ENCODE peak calls at places on chromosomes 13 and 19, in seven cellular contexts. One of them, this sample, is unnamed. For H3K4me1, the result is how much of the 10 kb centered on the place peaks cover.

GRCh38 chr19:47561440-47562045 is 11.4 kb downstream of the ZNF541 start:
- DNase-seq in stomach: no peak
- DNase-seq in upper lobe of left lung: no peak
- DNase-seq in neural progenitor cell: no peak
- DNase-seq in aorta: no peak
- DNase-seq in neuronal stem cell: no peak
- DNase-seq in right lobe of liver: no peak
- DNase-seq in this sample: no peak

GRCh38 chr19:16949496-16950023 is 60.8 kb downstream of the F2RL3 start:
- DNase-seq in upper lobe of left lung: peak
- DNase-seq in neuronal stem cell: no peak
- DNase-seq in aorta: no peak
- DNase-seq in neural progenitor cell: no peak
- DNase-seq in stomach: no peak
- DNase-seq in right lobe of liver: no peak
- DNase-seq in this sample: no peak

GRCh38 chr19:50460161-50460765 is 16.0 kb upstream of the EMC10 start:
- DNase-seq in right lobe of liver: no peak
- DNase-seq in stomach: no peak
- DNase-seq in aorta: no peak
- DNase-seq in upper lobe of left lung: no peak
- DNase-seq in neural progenitor cell: no peak
- DNase-seq in neuronal stem cell: no peak
- DNase-seq in this sample: peak

GRCh38 chr13:50365683-50366391 is 350.6 kb downstream of the KCNRG start:
- DNase-seq in right lobe of liver: no peak
- DNase-seq in neuronal stem cell: no peak
- DNase-seq in aorta: no peak
- DNase-seq in stomach: no peak
- DNase-seq in neural progenitor cell: no peak
- DNase-seq in upper lobe of left lung: peak
- DNase-seq in this sample: no peak

GRCh38 chr13:27266937-27267336 is 3.7 kb upstream of the RASL11A start:
- DNase-seq in right lobe of liver: no peak
- DNase-seq in upper lobe of left lung: no peak
- DNase-seq in stomach: no peak
- DNase-seq in aorta: no peak
- DNase-seq in neural progenitor cell: no peak
- DNase-seq in neuronal stem cell: no peak
- DNase-seq in this sample: no peak

GRCh38 chr19:1310853-1311180 is 25.1 kb downstream of the EFNA2 start:
- DNase-seq in neural progenitor cell: peak
- DNase-seq in aorta: no peak
- DNase-seq in right lobe of liver: no peak
- DNase-seq in stomach: no peak
- DNase-seq in neuronal stem cell: no peak
- DNase-seq in upper lobe of left lung: no peak
- DNase-seq in this sample: no peak

GRCh38 chr13:32638739-32639138 is 52.5 kb downstream of the PDS5B start:
- DNase-seq in neuronal stem cell: no peak
- DNase-seq in upper lobe of left lung: no peak
- DNase-seq in neural progenitor cell: no peak
- DNase-seq in stomach: no peak
- DNase-seq in aorta: no peak
- DNase-seq in right lobe of liver: no peak
- DNase-seq in this sample: no peak

GRCh38 chr13:77692746-77693448 is 4.6 kb upstream of the SLAIN1 start:
- DNase-seq in neural progenitor cell: no peak
- DNase-seq in aorta: no peak
- DNase-seq in upper lobe of left lung: no peak
- DNase-seq in neuronal stem cell: no peak
- DNase-seq in stomach: no peak
- DNase-seq in right lobe of liver: no peak
- DNase-seq in this sample: peak

GRCh38 chr13:68727165-68727564 is 1380.5 kb upstream of the ATXN8OS start:
- DNase-seq in stomach: no peak
- DNase-seq in aorta: no peak
- DNase-seq in upper lobe of left lung: no peak
- DNase-seq in neural progenitor cell: no peak
- DNase-seq in right lobe of liver: no peak
- DNase-seq in neuronal stem cell: no peak
- DNase-seq in this sample: no peak

GRCh38 chr19:16166417-16166816 is 6.9 kb downstream of the CIB3 start:
- DNase-seq in stomach: no peak
- DNase-seq in neural progenitor cell: no peak
- DNase-seq in upper lobe of left lung: no peak
- DNase-seq in aorta: no peak
- DNase-seq in neuronal stem cell: no peak
- DNase-seq in right lobe of liver: no peak
- DNase-seq in this sample: no peak

GRCh38 chr13:74145249-74145970 is 11.2 kb upstream of the KLF12 start:
- DNase-seq in neuronal stem cell: no peak
- DNase-seq in right lobe of liver: no peak
- DNase-seq in neural progenitor cell: no peak
- DNase-seq in stomach: no peak
- DNase-seq in aorta: no peak
- DNase-seq in upper lobe of left lung: no peak
- DNase-seq in this sample: no peak

GRCh38 chr13:100330662-100331061 is 241.8 kb downstream of the PCCA start:
- DNase-seq in upper lobe of left lung: no peak
- DNase-seq in neural progenitor cell: no peak
- DNase-seq in right lobe of liver: no peak
- DNase-seq in stomach: no peak
- DNase-seq in aorta: no peak
- DNase-seq in neuronal stem cell: no peak
- DNase-seq in this sample: no peak

GRCh38 chr13:46202956-46203355 is 8.8 kb upstream of the LRRC63 start:
- DNase-seq in aorta: no peak
- DNase-seq in neural progenitor cell: no peak
- DNase-seq in neuronal stem cell: no peak
- DNase-seq in stomach: no peak
- DNase-seq in right lobe of liver: no peak
- DNase-seq in upper lobe of left lung: no peak
- DNase-seq in this sample: no peak

GRCh38 chr13:20703785-20704458 is 423 bp downstream of the IL17D start:
- DNase-seq in neural progenitor cell: peak
- DNase-seq in neuronal stem cell: peak
- DNase-seq in right lobe of liver: peak
- DNase-seq in upper lobe of left lung: peak
- DNase-seq in aorta: peak
- DNase-seq in stomach: peak
- DNase-seq in this sample: peak

GRCh38 chr19:50492303-50493052 is 15.8 kb upstream of the GARIN5A start:
- DNase-seq in neural progenitor cell: peak
- DNase-seq in right lobe of liver: no peak
- DNase-seq in stomach: no peak
- DNase-seq in aorta: peak
- DNase-seq in upper lobe of left lung: no peak
- DNase-seq in neuronal stem cell: no peak
- DNase-seq in this sample: peak

DNA sequence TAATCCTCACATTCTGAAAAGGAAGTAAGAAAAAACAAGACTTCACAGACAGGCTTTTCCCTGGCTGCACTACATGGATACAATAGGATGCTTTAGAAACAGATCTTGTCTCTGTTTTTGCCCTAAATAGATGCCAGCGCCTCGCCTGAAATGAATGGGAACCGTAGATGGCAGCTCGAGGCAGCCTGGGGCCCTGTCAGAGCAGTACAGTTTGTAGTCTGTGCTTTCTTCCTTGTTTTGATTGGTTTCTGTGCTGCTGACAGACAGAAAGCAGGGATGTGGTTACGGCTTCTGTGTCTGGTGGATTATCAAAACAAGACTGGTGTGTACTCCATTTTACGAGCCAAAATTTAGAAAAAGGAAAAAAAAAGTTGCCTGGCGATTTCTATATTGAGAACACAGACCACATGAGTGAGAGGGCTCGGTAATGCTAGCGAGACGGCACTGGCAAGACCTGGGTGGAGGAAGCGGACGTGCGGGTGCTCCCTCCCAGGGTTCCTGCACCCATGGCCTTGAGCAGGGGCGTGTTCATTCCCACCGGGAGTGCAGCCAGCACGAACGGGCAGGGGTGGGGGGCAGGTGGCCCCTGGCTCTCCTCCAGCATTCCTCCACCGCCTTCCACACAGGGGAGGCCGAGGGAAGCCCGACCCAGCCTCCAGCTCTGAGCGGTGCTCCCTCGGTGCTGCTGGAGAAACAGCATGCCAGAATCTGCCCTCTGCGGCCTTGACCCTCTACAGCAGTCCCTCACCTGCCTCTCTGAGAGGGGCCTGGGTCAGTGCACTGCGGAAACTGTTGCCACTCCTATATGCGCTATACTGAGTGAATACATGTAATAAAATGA is 37.5 kb upstream of the C1QTNF9 start:
- DNase-seq in neural progenitor cell: peak
- DNase-seq in right lobe of liver: peak
- DNase-seq in stomach: peak
- DNase-seq in neuronal stem cell: no peak
- DNase-seq in upper lobe of left lung: peak
- DNase-seq in aorta: peak
- DNase-seq in this sample: peak
- H3K4me1 ChIP-seq in neural progenitor cell: under half
- H3K4me1 ChIP-seq in right lobe of liver: under half
- H3K4me1 ChIP-seq in stomach: half or more
- H3K4me1 ChIP-seq in neuronal stem cell: under half
- H3K4me1 ChIP-seq in upper lobe of left lung: under half
- H3K4me1 ChIP-seq in aorta: under half
- H3K4me1 ChIP-seq in this sample: under half

GRCh38 chr19:49335784-49336481 is 727 bp downstream of the CD37 start:
- DNase-seq in upper lobe of left lung: no peak
- DNase-seq in right lobe of liver: no peak
- DNase-seq in neuronal stem cell: no peak
- DNase-seq in stomach: no peak
- DNase-seq in aorta: peak
- DNase-seq in neural progenitor cell: no peak
- DNase-seq in this sample: no peak

GRCh38 chr19:49337267-49338022 is 2.2 kb downstream of the CD37 start:
- DNase-seq in neuronal stem cell: no peak
- DNase-seq in right lobe of liver: no peak
- DNase-seq in stomach: no peak
- DNase-seq in upper lobe of left lung: no peak
- DNase-seq in aorta: peak
- DNase-seq in neural progenitor cell: no peak
- DNase-seq in this sample: no peak

GRCh38 chr19:49333426-49334288 is 1.5 kb upstream of the CD37 start:
- DNase-seq in right lobe of liver: peak
- DNase-seq in aorta: peak
- DNase-seq in neuronal stem cell: no peak
- DNase-seq in neural progenitor cell: no peak
- DNase-seq in stomach: peak
- DNase-seq in upper lobe of left lung: peak
- DNase-seq in this sample: no peak

GRCh38 chr19:49336482-49337266 is 1.5 kb downstream of the CD37 start:
- DNase-seq in upper lobe of left lung: no peak
- DNase-seq in aorta: peak
- DNase-seq in neural progenitor cell: no peak
- DNase-seq in stomach: no peak
- DNase-seq in neuronal stem cell: no peak
- DNase-seq in right lobe of liver: no peak
- DNase-seq in this sample: no peak

DNA sequence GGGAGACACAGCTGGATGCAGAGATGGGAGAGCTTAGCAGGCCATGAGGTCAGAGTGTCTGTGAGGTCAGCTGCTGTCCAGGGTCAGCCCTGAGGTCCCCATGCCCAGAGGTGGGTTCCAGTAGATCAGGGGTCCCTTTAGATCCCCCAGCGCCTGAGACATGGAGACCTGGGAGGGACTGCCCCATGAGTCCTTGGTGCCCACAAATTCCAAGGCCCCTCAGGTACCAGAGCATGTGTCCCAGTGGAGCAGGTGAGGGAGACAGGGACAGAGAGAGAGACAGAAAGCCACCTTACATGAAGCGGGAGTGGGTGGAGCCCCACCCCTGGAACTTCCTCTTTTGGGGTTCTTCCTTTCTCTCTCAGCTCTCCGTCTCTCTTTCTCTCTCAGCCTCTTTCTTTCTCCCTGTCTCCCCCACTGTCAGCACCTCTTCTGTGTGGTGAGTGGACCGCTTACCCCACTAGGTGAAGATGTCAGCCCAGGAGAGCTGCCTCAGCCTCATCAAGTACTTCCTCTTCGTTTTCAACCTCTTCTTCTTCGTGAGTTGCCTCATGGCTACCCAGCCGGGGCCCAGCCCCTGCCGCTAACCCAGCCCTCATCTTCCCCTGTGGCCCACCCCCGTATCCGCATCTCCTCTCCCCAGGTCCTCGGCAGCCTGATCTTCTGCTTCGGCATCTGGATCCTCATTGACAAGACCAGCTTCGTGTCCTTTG is at the start of gene CD37:
- DNase-seq in upper lobe of left lung: peak
- DNase-seq in neuronal stem cell: no peak
- DNase-seq in right lobe of liver: no peak
- DNase-seq in stomach: peak
- DNase-seq in neural progenitor cell: no peak
- DNase-seq in aorta: peak
- DNase-seq in this sample: no peak
- H3K4me3 ChIP-seq in upper lobe of left lung: peak
- H3K4me3 ChIP-seq in neuronal stem cell: no peak
- H3K4me3 ChIP-seq in right lobe of liver: peak
- H3K4me3 ChIP-seq in stomach: peak
- H3K4me3 ChIP-seq in neural progenitor cell: no peak
- H3K4me3 ChIP-seq in aorta: no peak
- H3K4me3 ChIP-seq in this sample: no peak

GRCh38 chr13:99311748-99312492 is 4.7 kb upstream of the GPR183 start:
- DNase-seq in neuronal stem cell: no peak
- DNase-seq in upper lobe of left lung: no peak
- DNase-seq in stomach: no peak
- DNase-seq in aorta: no peak
- DNase-seq in right lobe of liver: no peak
- DNase-seq in neural progenitor cell: no peak
- DNase-seq in this sample: no peak
- H3K4me1 ChIP-seq in neuronal stem cell: under half
- H3K4me1 ChIP-seq in upper lobe of left lung: under half
- H3K4me1 ChIP-seq in stomach: under half
- H3K4me1 ChIP-seq in aorta: under half
- H3K4me1 ChIP-seq in right lobe of liver: under half
- H3K4me1 ChIP-seq in neural progenitor cell: under half
- H3K4me1 ChIP-seq in this sample: under half

DNA sequence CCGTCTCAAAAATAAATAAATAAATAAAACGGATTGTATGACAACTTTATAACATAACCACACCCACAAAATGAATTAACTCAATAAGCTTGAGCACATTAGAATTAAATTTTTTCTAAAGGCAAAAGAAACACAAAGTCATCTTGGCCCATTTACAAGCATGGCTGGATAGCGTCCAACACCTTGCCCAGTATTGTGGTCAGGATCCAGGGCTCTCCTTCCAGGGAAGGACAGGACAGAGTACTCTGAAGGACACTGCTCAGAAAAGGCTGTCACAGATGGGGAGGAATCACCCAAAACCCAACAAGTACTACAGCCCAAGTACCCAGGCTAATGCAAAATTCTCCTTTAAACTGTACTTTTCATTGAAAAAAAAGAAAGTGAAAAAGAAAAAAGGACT is 27.1 kb downstream of the SUGP2 start:
- DNase-seq in stomach: no peak
- DNase-seq in aorta: no peak
- DNase-seq in right lobe of liver: no peak
- DNase-seq in upper lobe of left lung: no peak
- DNase-seq in neural progenitor cell: no peak
- DNase-seq in neuronal stem cell: no peak
- DNase-seq in this sample: no peak
- H3K4me3 ChIP-seq in stomach: no peak
- H3K4me3 ChIP-seq in aorta: no peak
- H3K4me3 ChIP-seq in right lobe of liver: no peak
- H3K4me3 ChIP-seq in upper lobe of left lung: no peak
- H3K4me3 ChIP-seq in neural progenitor cell: no peak
- H3K4me3 ChIP-seq in neuronal stem cell: no peak
- H3K4me3 ChIP-seq in this sample: no peak

GRCh38 chr13:43006893-43007631 is 15.0 kb upstream of the EPSTI1 start:
- DNase-seq in upper lobe of left lung: no peak
- DNase-seq in right lobe of liver: no peak
- DNase-seq in neural progenitor cell: peak
- DNase-seq in neuronal stem cell: no peak
- DNase-seq in aorta: no peak
- DNase-seq in stomach: no peak
- DNase-seq in this sample: no peak
- H3K4me1 ChIP-seq in upper lobe of left lung: under half
- H3K4me1 ChIP-seq in right lobe of liver: under half
- H3K4me1 ChIP-seq in neural progenitor cell: under half
- H3K4me1 ChIP-seq in neuronal stem cell: under half
- H3K4me1 ChIP-seq in aorta: under half
- H3K4me1 ChIP-seq in stomach: under half
- H3K4me1 ChIP-seq in this sample: under half